ENCODE peak calls at places on chromosomes 1 and 21, in nine cellular contexts. One of them, this sample, is unnamed.

GRCh38 chr1:25804244-25804963 is 4.4 kb downstream of the SELENON start:
- DNase-seq in sigmoid colon: no peak
- DNase-seq in hepatocyte: no peak
- DNase-seq in effector memory CD4-positive, alpha-beta T cell: no peak
- DNase-seq in PC-3: no peak
- DNase-seq in breast epithelium: no peak
- DNase-seq in substantia nigra: no peak
- DNase-seq in WERI-Rb-1: no peak
- DNase-seq in GM23248: peak; percentile 79
- DNase-seq in this sample: no peak

GRCh38 chr1:216183007-216183406 is 240.2 kb downstream of the USH2A start:
- DNase-seq in PC-3: peak; percentile 76
- DNase-seq in GM23248: peak; percentile 25
- DNase-seq in hepatocyte: peak; percentile 18
- DNase-seq in breast epithelium: no peak
- DNase-seq in effector memory CD4-positive, alpha-beta T cell: no peak
- DNase-seq in sigmoid colon: no peak
- DNase-seq in substantia nigra: no peak
- DNase-seq in WERI-Rb-1: peak; percentile 51
- DNase-seq in this sample: no peak

GRCh38 chr1:171983584-171983983 is 142.3 kb downstream of the DNM3 start:
- DNase-seq in breast epithelium: no peak
- DNase-seq in GM23248: peak; percentile 71
- DNase-seq in substantia nigra: no peak
- DNase-seq in sigmoid colon: no peak
- DNase-seq in WERI-Rb-1: no peak
- DNase-seq in PC-3: peak; percentile 80
- DNase-seq in hepatocyte: peak; percentile 26
- DNase-seq in effector memory CD4-positive, alpha-beta T cell: no peak
- DNase-seq in this sample: no peak

GRCh38 chr1:208209896-208210589 is 34.1 kb downstream of the PLXNA2 start:
- DNase-seq in WERI-Rb-1: no peak
- DNase-seq in effector memory CD4-positive, alpha-beta T cell: no peak
- DNase-seq in GM23248: no peak
- DNase-seq in breast epithelium: no peak
- DNase-seq in substantia nigra: no peak
- DNase-seq in PC-3: no peak
- DNase-seq in sigmoid colon: no peak
- DNase-seq in hepatocyte: no peak
- DNase-seq in this sample: no peak

GRCh38 chr1:12546771-12547585 is 71.0 kb downstream of the DHRS3 start:
- DNase-seq in PC-3: no peak
- DNase-seq in hepatocyte: no peak
- DNase-seq in substantia nigra: no peak
- DNase-seq in breast epithelium: peak; percentile 50
- DNase-seq in effector memory CD4-positive, alpha-beta T cell: no peak
- DNase-seq in sigmoid colon: peak; percentile 86
- DNase-seq in GM23248: no peak
- DNase-seq in WERI-Rb-1: no peak
- DNase-seq in this sample: no peak

GRCh38 chr1:240004086-240004749 is 87.5 kb upstream of the FMN2 start:
- DNase-seq in GM23248: peak; percentile 40
- DNase-seq in sigmoid colon: no peak
- DNase-seq in breast epithelium: no peak
- DNase-seq in WERI-Rb-1: peak; percentile 50
- DNase-seq in PC-3: peak; percentile 67
- DNase-seq in hepatocyte: no peak
- DNase-seq in effector memory CD4-positive, alpha-beta T cell: no peak
- DNase-seq in substantia nigra: no peak
- DNase-seq in this sample: no peak

GRCh38 chr1:120179420-120180348 is 3.4 kb upstream of the SEC22B start:
- DNase-seq in sigmoid colon: peak; percentile 62
- DNase-seq in PC-3: peak; percentile 28
- DNase-seq in breast epithelium: no peak
- DNase-seq in effector memory CD4-positive, alpha-beta T cell: no peak
- DNase-seq in substantia nigra: peak; percentile 59
- DNase-seq in GM23248: peak; percentile 81
- DNase-seq in hepatocyte: peak; percentile 51
- DNase-seq in WERI-Rb-1: peak; percentile 48
- DNase-seq in this sample: no peak

GRCh38 chr1:102897537-102897936 is 210.8 kb downstream of the COL11A1 start:
- DNase-seq in substantia nigra: no peak
- DNase-seq in GM23248: peak; percentile 88
- DNase-seq in hepatocyte: peak; percentile 40
- DNase-seq in effector memory CD4-positive, alpha-beta T cell: no peak
- DNase-seq in sigmoid colon: no peak
- DNase-seq in PC-3: peak; percentile 85
- DNase-seq in WERI-Rb-1: no peak
- DNase-seq in breast epithelium: no peak
- DNase-seq in this sample: no peak

GRCh38 chr1:182235952-182236650 is 155.5 kb downstream of the GLUL start:
- DNase-seq in effector memory CD4-positive, alpha-beta T cell: no peak
- DNase-seq in substantia nigra: peak; percentile 31
- DNase-seq in sigmoid colon: no peak
- DNase-seq in PC-3: peak; percentile 73
- DNase-seq in hepatocyte: peak; percentile 52
- DNase-seq in GM23248: peak; percentile 52
- DNase-seq in breast epithelium: no peak
- DNase-seq in WERI-Rb-1: no peak
- DNase-seq in this sample: no peak

GRCh38 chr1:20992327-20993056 is 184.2 kb downstream of the EIF4G3 start:
- DNase-seq in breast epithelium: no peak
- DNase-seq in sigmoid colon: no peak
- DNase-seq in GM23248: peak; percentile 55
- DNase-seq in WERI-Rb-1: no peak
- DNase-seq in substantia nigra: no peak
- DNase-seq in PC-3: no peak
- DNase-seq in hepatocyte: no peak
- DNase-seq in effector memory CD4-positive, alpha-beta T cell: no peak
- DNase-seq in this sample: no peak

GRCh38 chr21:28337319-28337718 is 655.4 kb downstream of the LTN1 start:
- DNase-seq in hepatocyte: peak; percentile 39
- DNase-seq in effector memory CD4-positive, alpha-beta T cell: no peak
- DNase-seq in substantia nigra: no peak
- DNase-seq in WERI-Rb-1: no peak
- DNase-seq in sigmoid colon: no peak
- DNase-seq in breast epithelium: no peak
- DNase-seq in PC-3: peak; percentile 82
- DNase-seq in GM23248: peak; percentile 67
- DNase-seq in this sample: no peak

GRCh38 chr1:223421676-223422075 is 28.5 kb downstream of the CCDC185 start:
- DNase-seq in WERI-Rb-1: no peak
- DNase-seq in GM23248: no peak
- DNase-seq in PC-3: no peak
- DNase-seq in sigmoid colon: no peak
- DNase-seq in hepatocyte: peak; percentile 16
- DNase-seq in effector memory CD4-positive, alpha-beta T cell: no peak
- DNase-seq in substantia nigra: no peak
- DNase-seq in breast epithelium: no peak
- DNase-seq in this sample: no peak

GRCh38 chr1:119384591-119384990 is 16.0 kb downstream of the HAO2 start:
- DNase-seq in GM23248: no peak
- DNase-seq in sigmoid colon: no peak
- DNase-seq in hepatocyte: no peak
- DNase-seq in effector memory CD4-positive, alpha-beta T cell: no peak
- DNase-seq in breast epithelium: no peak
- DNase-seq in PC-3: no peak
- DNase-seq in substantia nigra: no peak
- DNase-seq in WERI-Rb-1: no peak
- DNase-seq in this sample: no peak

GRCh38 chr1:21117159-21117953 is 59.3 kb downstream of the EIF4G3 start:
- DNase-seq in PC-3: no peak
- DNase-seq in effector memory CD4-positive, alpha-beta T cell: no peak
- DNase-seq in sigmoid colon: no peak
- DNase-seq in hepatocyte: no peak
- DNase-seq in GM23248: no peak
- DNase-seq in WERI-Rb-1: no peak
- DNase-seq in substantia nigra: no peak
- DNase-seq in breast epithelium: no peak
- DNase-seq in this sample: no peak

GRCh38 chr1:48853006-48853405 is 76.3 kb upstream of the BEND5 start:
- DNase-seq in hepatocyte: no peak
- DNase-seq in PC-3: peak; percentile 95
- DNase-seq in substantia nigra: no peak
- DNase-seq in sigmoid colon: no peak
- DNase-seq in GM23248: peak; percentile 96
- DNase-seq in effector memory CD4-positive, alpha-beta T cell: no peak
- DNase-seq in WERI-Rb-1: no peak
- DNase-seq in breast epithelium: no peak
- DNase-seq in this sample: peak; percentile 68

GRCh38 chr1:150513275-150513885 is 2.2 kb upstream of the FALEC start:
- DNase-seq in sigmoid colon: no peak
- DNase-seq in effector memory CD4-positive, alpha-beta T cell: no peak
- DNase-seq in WERI-Rb-1: peak; percentile 58
- DNase-seq in GM23248: peak; percentile 56
- DNase-seq in PC-3: no peak
- DNase-seq in hepatocyte: no peak
- DNase-seq in substantia nigra: no peak
- DNase-seq in breast epithelium: no peak
- DNase-seq in this sample: no peak

GRCh38 chr1:182181167-182181572 is 119.7 kb upstream of the ZNF648 start:
- DNase-seq in PC-3: peak; percentile 88
- DNase-seq in effector memory CD4-positive, alpha-beta T cell: no peak
- DNase-seq in substantia nigra: no peak
- DNase-seq in hepatocyte: peak; percentile 68
- DNase-seq in GM23248: no peak
- DNase-seq in WERI-Rb-1: no peak
- DNase-seq in sigmoid colon: no peak
- DNase-seq in breast epithelium: no peak
- DNase-seq in this sample: peak; percentile 77

GRCh38 chr1:16038620-16038912 is 5.0 kb upstream of the CLCNKB start:
- DNase-seq in PC-3: peak; percentile 18
- DNase-seq in WERI-Rb-1: no peak
- DNase-seq in breast epithelium: no peak
- DNase-seq in hepatocyte: peak; percentile 58
- DNase-seq in substantia nigra: no peak
- DNase-seq in sigmoid colon: no peak
- DNase-seq in effector memory CD4-positive, alpha-beta T cell: no peak
- DNase-seq in GM23248: no peak
- DNase-seq in this sample: no peak

DNA sequence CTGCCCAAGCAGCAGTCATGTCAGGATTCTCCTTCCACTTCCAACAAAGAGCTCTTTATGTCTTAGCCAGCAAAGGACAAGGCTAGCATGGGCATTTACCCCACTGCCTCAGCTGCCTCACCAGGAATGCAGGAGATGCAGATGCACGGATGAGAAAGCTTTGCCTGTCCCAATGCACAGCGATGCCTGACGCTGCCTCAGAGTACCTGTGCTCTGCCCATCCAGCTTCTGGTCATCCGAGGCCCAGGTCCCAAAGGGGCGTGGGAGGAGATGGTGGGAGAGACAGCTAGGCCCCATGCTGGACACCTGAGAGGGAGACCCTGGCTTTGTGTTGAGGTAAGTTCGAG is 59.0 kb downstream of the IRF2BP2 start:
- DNase-seq in effector memory CD4-positive, alpha-beta T cell: no peak
- DNase-seq in PC-3: no peak
- DNase-seq in GM23248: no peak
- DNase-seq in substantia nigra: no peak
- DNase-seq in WERI-Rb-1: no peak
- DNase-seq in sigmoid colon: peak; percentile 54
- DNase-seq in hepatocyte: no peak
- DNase-seq in breast epithelium: no peak
- DNase-seq in this sample: no peak
- H3K27ac ChIP-seq in effector memory CD4-positive, alpha-beta T cell: no peak overlapping the region
- H3K27ac ChIP-seq in PC-3: no peak overlapping the region
- H3K27ac ChIP-seq in GM23248: no peak overlapping the region
- H3K27ac ChIP-seq in substantia nigra: peak overlapping the region; percentile 83
- H3K27ac ChIP-seq in WERI-Rb-1: no peak overlapping the region
- H3K27ac ChIP-seq in sigmoid colon: peak overlapping the region; percentile 47
- H3K27ac ChIP-seq in hepatocyte: no peak overlapping the region
- H3K27ac ChIP-seq in breast epithelium: peak overlapping the region; percentile 48
- H3K27ac ChIP-seq in this sample: no peak overlapping the region

GRCh38 chr1:170674986-170675385 is 11.1 kb downstream of the PRRX1 start:
- DNase-seq in PC-3: no peak
- DNase-seq in GM23248: peak; percentile 25
- DNase-seq in breast epithelium: no peak
- DNase-seq in hepatocyte: no peak
- DNase-seq in sigmoid colon: no peak
- DNase-seq in substantia nigra: no peak
- DNase-seq in WERI-Rb-1: no peak
- DNase-seq in effector memory CD4-positive, alpha-beta T cell: no peak
- DNase-seq in this sample: no peak
- H3K27ac ChIP-seq in PC-3: no peak overlapping the region
- H3K27ac ChIP-seq in GM23248: peak overlapping the region; percentile 97
- H3K27ac ChIP-seq in breast epithelium: no peak overlapping the region
- H3K27ac ChIP-seq in hepatocyte: peak overlapping the region; percentile 8
- H3K27ac ChIP-seq in sigmoid colon: no peak overlapping the region
- H3K27ac ChIP-seq in substantia nigra: no peak overlapping the region
- H3K27ac ChIP-seq in WERI-Rb-1: no peak overlapping the region
- H3K27ac ChIP-seq in effector memory CD4-positive, alpha-beta T cell: no peak overlapping the region
- H3K27ac ChIP-seq in this sample: no peak overlapping the region

DNA sequence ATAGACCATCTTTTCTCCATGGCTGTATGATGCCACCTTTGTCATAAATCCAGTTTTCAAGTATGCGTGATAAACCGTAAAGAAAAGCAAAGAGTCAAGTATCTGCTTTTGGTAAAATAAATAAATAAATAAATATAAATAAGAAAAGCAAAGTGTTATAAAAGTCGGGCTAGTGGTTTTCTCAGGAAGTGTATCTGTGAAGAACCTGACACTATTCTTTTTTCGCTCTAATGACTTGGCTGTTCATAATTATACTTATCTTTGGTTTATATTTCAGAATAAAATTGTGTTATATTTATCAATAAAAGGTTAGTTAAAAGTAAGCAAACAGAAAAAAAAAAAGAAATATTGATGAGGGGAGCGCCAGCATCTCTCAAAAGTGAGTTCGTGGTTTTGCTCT is 594 bp upstream of the EXO5 start:
- DNase-seq in WERI-Rb-1: no peak
- DNase-seq in substantia nigra: no peak
- DNase-seq in sigmoid colon: no peak
- DNase-seq in PC-3: no peak
- DNase-seq in hepatocyte: no peak
- DNase-seq in effector memory CD4-positive, alpha-beta T cell: no peak
- DNase-seq in breast epithelium: no peak
- DNase-seq in GM23248: no peak
- DNase-seq in this sample: no peak
- H3K27ac ChIP-seq in WERI-Rb-1: peak overlapping the region; percentile 85
- H3K27ac ChIP-seq in substantia nigra: peak overlapping the region; percentile 61
- H3K27ac ChIP-seq in sigmoid colon: peak overlapping the region; percentile 82
- H3K27ac ChIP-seq in PC-3: no peak overlapping the region
- H3K27ac ChIP-seq in hepatocyte: peak overlapping the region; percentile 75
- H3K27ac ChIP-seq in effector memory CD4-positive, alpha-beta T cell: peak overlapping the region; percentile 52
- H3K27ac ChIP-seq in breast epithelium: peak overlapping the region; percentile 73
- H3K27ac ChIP-seq in GM23248: peak overlapping the region; percentile 66
- H3K27ac ChIP-seq in this sample: peak overlapping the region; percentile 2

DNA sequence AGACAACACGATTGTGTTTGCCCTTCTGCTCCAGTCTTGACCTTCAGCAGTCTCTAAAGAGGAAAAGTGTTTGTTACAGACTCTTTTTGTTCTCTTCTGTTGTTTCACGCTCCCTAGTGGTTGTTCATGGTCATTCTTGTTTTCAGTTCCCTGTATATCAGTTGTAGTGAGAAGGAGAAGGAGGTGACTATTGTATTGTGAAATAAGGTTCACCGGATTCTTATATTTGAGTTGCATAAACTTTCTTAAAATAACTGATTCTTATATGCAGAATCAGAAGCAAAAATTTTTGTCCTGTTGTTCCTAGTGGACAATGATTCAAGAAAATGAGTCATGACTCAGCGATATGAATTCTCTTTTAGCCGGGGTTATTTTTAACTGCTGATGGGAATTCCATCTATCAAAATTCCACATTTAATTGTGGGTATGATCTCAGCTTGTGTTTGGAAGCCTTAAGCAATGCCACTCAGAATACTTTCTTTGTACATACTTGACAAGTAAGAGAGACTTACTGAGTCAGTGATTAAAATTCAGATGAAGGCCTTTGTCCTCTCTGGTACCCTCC is 152.2 kb downstream of the CLEC20A start:
- DNase-seq in sigmoid colon: no peak
- DNase-seq in effector memory CD4-positive, alpha-beta T cell: no peak
- DNase-seq in breast epithelium: no peak
- DNase-seq in substantia nigra: no peak
- DNase-seq in GM23248: peak; percentile 93
- DNase-seq in WERI-Rb-1: no peak
- DNase-seq in PC-3: peak; percentile 66
- DNase-seq in hepatocyte: peak; percentile 43
- DNase-seq in this sample: peak; percentile 16
- H3K27ac ChIP-seq in sigmoid colon: peak overlapping the region; percentile 74
- H3K27ac ChIP-seq in effector memory CD4-positive, alpha-beta T cell: no peak overlapping the region
- H3K27ac ChIP-seq in breast epithelium: peak overlapping the region; percentile 55
- H3K27ac ChIP-seq in substantia nigra: no peak overlapping the region
- H3K27ac ChIP-seq in GM23248: peak overlapping the region; percentile 66
- H3K27ac ChIP-seq in WERI-Rb-1: no peak overlapping the region
- H3K27ac ChIP-seq in PC-3: peak overlapping the region; percentile 27
- H3K27ac ChIP-seq in hepatocyte: peak overlapping the region; percentile 6
- H3K27ac ChIP-seq in this sample: peak overlapping the region; percentile 87

This sample was measured in epithelial cell of prostate.